ENCODE peak calls at places on chromosomes 7 and 10, in ten cellular contexts. J is amygdala, M is MCF 10A, X is A172, H is activated B cell treated with CpG ODN at 0.5 μM for 24 hours, Q is ureter, B is sigmoid colon, N is breast epithelium, L is HEK293T, O is lower leg skin. T is an unnamed sample.

GRCh38 chr10:9957352-9957751 is 1060.3 kb upstream of the CELF2 start:
- DNase-seq in J (no peak), M (peak), X (no peak), H (no peak), Q (no peak), B (no peak), N (no peak), L (no peak), O (no peak), T (no peak)

GRCh38 chr10:101895781-101896180 is 52.2 kb upstream of the KCNIP2 start:
- DNase-seq in J (no peak), M (no peak), X (no peak), H (no peak), Q (no peak), B (no peak), N (no peak), L (no peak), O (no peak), T (peak)

GRCh38 chr7:149161241-149161848 is 14.1 kb downstream of the ZNF398 start:
- DNase-seq in J (no peak), M (no peak), X (peak), H (no peak), Q (no peak), B (no peak), N (no peak), L (peak), O (no peak), T (no peak)

GRCh38 chr10:133318494-133319127 is 9.9 kb downstream of the ZNF511 start:
- DNase-seq in J (no peak), M (peak), X (no peak), H (peak), Q (no peak), B (no peak), N (no peak), L (peak), O (no peak), T (peak)

GRCh38 chr10:52740913-52741675 is 31.5 kb downstream of the MBL2 start:
- DNase-seq in J (no peak), M (peak), X (peak), H (no peak), Q (no peak), B (no peak), N (no peak), L (peak), O (no peak), T (peak)

GRCh38 chr10:17512341-17513001 is 58.1 kb upstream of the ST8SIA6 start:
- DNase-seq in J (no peak), M (peak), X (peak), H (no peak), Q (peak), B (no peak), N (peak), L (no peak), O (no peak), T (no peak)

GRCh38 chr10:119680050-119680449 is 28.9 kb downstream of the BAG3 start:
- DNase-seq in J (no peak), M (peak), X (peak), H (no peak), Q (no peak), B (no peak), N (peak), L (no peak), O (peak), T (no peak)

GRCh38 chr10:89337493-89337892 is 9.7 kb downstream of the IFIT3 start:
- DNase-seq in J (no peak), M (peak), X (peak), H (no peak), Q (no peak), B (no peak), N (no peak), L (no peak), O (no peak), T (peak)

GRCh38 chr10:123144697-123145541 is 3.0 kb upstream of the HMX2 start:
- DNase-seq in J (no peak), M (no peak), X (no peak), H (peak), Q (no peak), B (no peak), N (no peak), L (no peak), O (no peak), T (peak)

GRCh38 chr10:11510714-11511113 is 100.7 kb downstream of the USP6NL start:
- DNase-seq in J (no peak), M (no peak), X (no peak), H (no peak), Q (no peak), B (no peak), N (no peak), L (no peak), O (no peak), T (no peak)

GRCh38 chr7:91465595-91466061 is 201.4 kb downstream of the FZD1 start:
- DNase-seq in J (no peak), M (peak), X (no peak), H (no peak), Q (no peak), B (no peak), N (no peak), L (no peak), O (no peak), T (no peak)

GRCh38 chr7:18109762-18110161 is 82.1 kb upstream of the PRPS1L1 start:
- DNase-seq in J (no peak), M (no peak), X (peak), H (no peak), Q (no peak), B (no peak), N (no peak), L (no peak), O (no peak), T (no peak)

GRCh38 chr10:62819521-62819920 is 3.4 kb upstream of the EGR2 start:
- DNase-seq in J (no peak), M (peak), X (no peak), H (no peak), Q (no peak), B (no peak), N (peak), L (no peak), O (no peak), T (no peak)

GRCh38 chr10:113806503-113806902 is 47.4 kb downstream of the DCLRE1A start:
- DNase-seq in J (no peak), M (no peak), X (no peak), H (no peak), Q (no peak), B (no peak), N (no peak), L (no peak), O (no peak), T (no peak)

GRCh38 chr10:59997807-59998525 is 91.6 kb upstream of the CCDC6 start:
- DNase-seq in J (no peak), M (no peak), X (no peak), H (no peak), Q (no peak), B (no peak), N (no peak), L (no peak), O (no peak), T (no peak)